ENCODE peak calls at places on chromosomes 12 and 14, in five cellular contexts. O is mesenchymal stem cell, I is IMR-90, S is PC-3, U is DND-41. T is an unnamed sample.

GRCh38 chr12:121649819-121650353 is 19.6 kb downstream of the MORN3 start:
- DNase-seq in O (no peak), I (no peak), S (no peak), U (peak), T (no peak)

GRCh38 chr12:121678721-121679300 is 9.4 kb upstream of the MORN3 start:
- DNase-seq in O (no peak), I (peak), S (no peak), U (peak), T (no peak)

GRCh38 chr12:79525357-79525756 is 165.4 kb downstream of the PAWR start:
- DNase-seq in O (no peak), I (no peak), S (no peak), U (no peak), T (no peak)

GRCh38 chr12:82225871-82226270 is 132.3 kb downstream of the CCDC59 start:
- DNase-seq in O (no peak), I (no peak), S (no peak), U (no peak), T (no peak)

GRCh38 chr12:20250761-20251160 is 117.6 kb upstream of the PDE3A start:
- DNase-seq in O (no peak), I (no peak), S (no peak), U (no peak), T (no peak)

GRCh38 chr12:52804029-52804428 is 8.1 kb upstream of the KRT3 start:
- DNase-seq in O (no peak), I (no peak), S (no peak), U (no peak), T (no peak)

GRCh38 chr12:92621833-92622232 is 81.0 kb upstream of the PLEKHG7 start:
- DNase-seq in O (no peak), I (no peak), S (peak), U (no peak), T (no peak)

GRCh38 chr12:12979731-12980259 is 20.3 kb downstream of the HEBP1 start:
- DNase-seq in O (peak), I (peak), S (peak), U (no peak), T (no peak)

GRCh38 chr12:102948941-102949352 is 8.5 kb upstream of the ASCL1 start:
- DNase-seq in O (peak), I (peak), S (peak), U (peak), T (peak)

GRCh38 chr14:100765991-100766390 is 39.3 kb downstream of the DLK1 start:
- DNase-seq in O (no peak), I (no peak), S (no peak), U (no peak), T (no peak)

GRCh38 chr12:13218641-13219040 is 22.1 kb downstream of the EMP1 start:
- DNase-seq in O (peak), I (no peak), S (no peak), U (no peak), T (no peak)

GRCh38 chr12:6532051-6532926 is 2.0 kb upstream of the GAPDH start:
- DNase-seq in O (peak), I (peak), S (peak), U (peak), T (peak)

GRCh38 chr12:52629251-52630103 is 11.1 kb upstream of the KRT73 start:
- DNase-seq in O (no peak), I (no peak), S (no peak), U (no peak), T (peak)

GRCh38 chr12:116666305-116666673 is 71.6 kb downstream of the SPRING1 start:
- DNase-seq in O (no peak), I (no peak), S (no peak), U (no peak), T (no peak)

GRCh38 chr14:64848239-64848638 is 31.5 kb downstream of the SPTB start:
- DNase-seq in O (no peak), I (no peak), S (no peak), U (no peak), T (no peak)

GRCh38 chr14:54691525-54692260 is 124.8 kb downstream of the SAMD4A start:
- DNase-seq in O (peak), I (peak), S (peak), U (peak), T (peak)

GRCh38 chr14:79602023-79602422 is 609.3 kb downstream of the DIO2 start:
- DNase-seq in O (no peak), I (no peak), S (no peak), U (no peak), T (no peak)

GRCh38 chr12:85065816-85066482 is 29.8 kb downstream of the LRRIQ1 start:
- DNase-seq in O (no peak), I (no peak), S (no peak), U (no peak), T (no peak)

GRCh38 chr14:61461808-61462275 is 140.5 kb downstream of the PRKCH start:
- DNase-seq in O (peak), I (peak), S (peak), U (peak), T (no peak)

GRCh38 chr14:75022655-75023054 is 19.9 kb downstream of the EIF2B2 start:
- DNase-seq in O (peak), I (no peak), S (peak), U (peak), T (peak)

GRCh38 chr12:58930770-58931324 is 10.5 kb upstream of the LRIG3 start:
- DNase-seq in O (no peak), I (peak), S (no peak), U (no peak), T (no peak)

GRCh38 chr14:53152909-53153701 is at the start of gene DDHD1:
- DNase-seq in O (peak), I (peak), S (peak), U (peak), T (peak)

GRCh38 chr14:53152627-53152908 is 555 bp downstream of the DDHD1 start:
- DNase-seq in O (peak), I (no peak), S (no peak), U (peak), T (no peak)

GRCh38 chr14:53151523-53151866 is 1.6 kb downstream of the DDHD1 start:
- DNase-seq in O (no peak), I (no peak), S (no peak), U (no peak), T (no peak)

GRCh38 chr14:53151867-53152626 is 1.1 kb downstream of the DDHD1 start:
- DNase-seq in O (peak), I (peak), S (peak), U (peak), T (peak)

DNA sequence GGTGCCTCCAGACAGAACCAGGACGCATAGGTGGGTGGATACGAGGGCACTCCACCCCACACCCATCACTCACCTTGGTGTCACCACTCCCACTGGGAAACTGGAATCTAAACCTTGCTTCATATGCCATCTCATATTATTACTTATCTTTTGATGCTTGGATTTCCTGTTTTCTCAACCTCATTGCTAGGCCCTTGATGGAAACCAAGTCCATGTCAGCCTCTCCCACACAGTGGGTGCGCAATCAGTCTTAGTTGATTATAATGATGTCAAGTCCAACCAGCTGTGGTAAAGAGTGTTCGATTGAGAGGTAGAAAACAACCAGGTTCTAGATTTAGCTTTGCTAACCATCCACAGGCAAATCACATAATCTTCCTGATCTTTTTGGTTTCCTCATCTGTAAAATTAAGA is 584 bp upstream of the DDHD1 start:
- DNase-seq in O (no peak), I (no peak), S (no peak), U (no peak), T (no peak)
- H3K4me2 ChIP-seq in O (peak), I (peak), S (peak), U (peak), T (peak)

GRCh38 chr12:114480309-114481199 is 74.6 kb upstream of the TBX5 start:
- DNase-seq in O (peak), I (peak), S (no peak), U (no peak), T (peak)

GRCh38 chr12:114478891-114479290 is 72.9 kb upstream of the TBX5 start:
- DNase-seq in O (no peak), I (no peak), S (no peak), U (no peak), T (no peak)

GRCh38 chr12:114473717-114474116 is 67.8 kb upstream of the TBX5 start:
- DNase-seq in O (no peak), I (no peak), S (no peak), U (no peak), T (no peak)

GRCh38 chr12:114479831-114480230 is 73.9 kb upstream of the TBX5 start:
- DNase-seq in O (no peak), I (no peak), S (no peak), U (no peak), T (peak)

DNA sequence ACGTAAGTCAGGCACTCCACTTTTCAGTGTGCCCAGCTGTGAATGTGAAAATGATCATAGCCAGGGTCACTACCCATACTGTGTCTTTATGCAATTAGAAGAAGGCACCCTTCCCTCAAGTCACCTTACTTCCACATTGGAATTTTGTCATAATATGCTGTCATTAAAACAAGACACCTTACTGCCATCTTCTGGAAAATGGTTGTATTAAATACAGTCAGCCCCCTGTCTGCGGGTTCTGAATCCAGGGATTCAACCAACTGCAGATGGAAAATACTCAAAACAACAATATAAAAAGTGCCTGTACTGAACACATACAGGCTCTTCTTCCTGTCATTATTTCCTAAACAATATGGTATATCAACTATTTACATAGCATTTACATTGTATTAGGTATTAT is 70.2 kb upstream of the TBX5 start:
- DNase-seq in O (no peak), I (peak), S (peak), U (no peak), T (no peak)
- H3K4me2 ChIP-seq in O (no peak), I (no peak), S (no peak), U (no peak), T (no peak)

GRCh38 chr14:76109087-76109880 is 42.4 kb upstream of the GPATCH2L start:
- DNase-seq in O (no peak), I (no peak), S (peak), U (no peak), T (no peak)
- H3K4me2 ChIP-seq in O (no peak), I (no peak), S (no peak), U (no peak), T (no peak)

GRCh38 chr12:113642672-113643071 is 171.0 kb upstream of the LHX5 start:
- DNase-seq in O (no peak), I (no peak), S (no peak), U (no peak), T (no peak)
- H3K4me2 ChIP-seq in O (no peak), I (no peak), S (no peak), U (no peak), T (no peak)

DNA sequence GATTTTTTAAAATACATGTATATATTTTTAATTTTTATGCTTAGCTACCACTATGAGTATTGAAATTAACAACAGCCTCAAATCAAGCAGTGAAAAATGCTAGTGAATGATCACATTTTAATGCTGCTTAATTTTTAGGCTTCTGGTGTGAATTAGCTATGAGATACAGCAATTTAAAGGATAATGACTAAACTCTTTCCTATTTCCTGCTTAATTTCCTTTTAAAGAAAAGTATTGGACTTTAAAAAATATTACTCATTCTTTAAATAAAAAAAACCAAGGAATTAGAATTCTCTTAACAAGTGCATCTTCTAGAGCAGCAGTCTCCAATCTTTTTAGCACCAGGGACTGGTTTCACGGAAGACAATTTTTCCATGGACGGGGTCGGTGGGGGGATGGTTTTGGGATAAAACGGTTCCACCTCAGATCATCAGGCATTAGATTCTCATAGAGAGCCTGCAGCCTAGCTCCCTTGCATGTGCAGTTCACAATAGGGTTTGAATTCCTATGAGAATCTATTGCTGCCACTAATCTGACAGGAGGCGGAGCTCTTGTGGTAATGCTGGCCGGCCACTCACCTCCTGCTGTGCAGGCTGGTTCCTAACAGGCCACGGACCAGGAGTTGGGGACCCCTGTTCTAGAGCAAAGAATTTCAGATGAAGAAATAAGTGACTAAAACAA is 18.6 kb upstream of the NTN4 start:
- DNase-seq in O (no peak), I (no peak), S (peak), U (no peak), T (no peak)
- H3K4me2 ChIP-seq in O (no peak), I (no peak), S (peak), U (no peak), T (no peak)

GRCh38 chr12:57154076-57154475 is 6.7 kb upstream of the LRP1-AS start:
- DNase-seq in O (no peak), I (no peak), S (no peak), U (no peak), T (no peak)

GRCh38 chr12:57152408-57153038 is 5.1 kb upstream of the LRP1-AS start:
- DNase-seq in O (no peak), I (peak), S (no peak), U (no peak), T (no peak)

GRCh38 chr12:57150400-57150799 is 3.0 kb upstream of the LRP1-AS start:
- DNase-seq in O (no peak), I (no peak), S (no peak), U (no peak), T (no peak)

GRCh38 chr12:57153420-57153997 is 6.1 kb upstream of the LRP1-AS start:
- DNase-seq in O (no peak), I (no peak), S (no peak), U (no peak), T (no peak)

DNA sequence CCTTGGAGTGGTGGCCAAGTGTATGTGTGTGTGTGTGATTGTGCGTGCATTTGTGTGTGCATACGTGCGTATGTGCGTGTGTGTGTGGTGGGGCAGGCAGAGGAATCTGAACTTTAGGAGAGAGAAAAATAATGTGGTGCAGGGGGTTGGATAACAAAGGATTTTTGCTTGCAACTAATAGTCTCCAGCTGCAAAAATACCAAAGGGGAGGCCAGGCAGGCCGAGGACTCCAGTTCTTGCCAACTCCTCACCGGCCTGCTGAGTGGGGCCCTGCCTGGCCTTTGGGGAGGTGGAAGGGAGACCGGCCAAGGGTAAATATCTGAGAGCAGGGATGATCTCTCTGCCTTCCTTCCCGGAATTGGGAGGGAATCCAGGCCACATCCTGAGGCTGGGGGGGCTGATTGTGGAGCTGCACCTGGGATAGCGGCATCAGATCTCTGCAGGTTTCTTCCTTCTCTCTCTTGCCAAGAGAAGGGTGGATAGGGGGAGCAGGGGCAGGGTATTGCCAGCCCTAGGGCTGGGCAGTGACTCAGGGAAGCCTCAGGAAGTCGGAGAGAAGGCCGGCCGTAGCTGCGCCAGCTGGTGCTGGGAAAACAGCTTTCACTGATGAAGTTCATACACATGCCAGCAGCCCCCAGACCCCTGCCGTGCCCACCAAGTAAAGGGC is 4.5 kb upstream of the LRP1-AS start:
- DNase-seq in O (no peak), I (peak), S (peak), U (no peak), T (no peak)
- H3K4me2 ChIP-seq in O (peak), I (peak), S (peak), U (no peak), T (no peak)

GRCh38 chr12:55499231-55499630 is 7.1 kb downstream of the OR6C68 start:
- DNase-seq in O (no peak), I (no peak), S (no peak), U (no peak), T (no peak)

GRCh38 chr12:55495490-55495889 is 3.3 kb downstream of the OR6C68 start:
- DNase-seq in O (no peak), I (no peak), S (no peak), U (no peak), T (no peak)

GRCh38 chr12:55499810-55500252 is 7.7 kb downstream of the OR6C68 start:
- DNase-seq in O (no peak), I (no peak), S (no peak), U (no peak), T (no peak)
- H3K4me2 ChIP-seq in O (no peak), I (no peak), S (no peak), U (no peak), T (no peak)

DNA sequence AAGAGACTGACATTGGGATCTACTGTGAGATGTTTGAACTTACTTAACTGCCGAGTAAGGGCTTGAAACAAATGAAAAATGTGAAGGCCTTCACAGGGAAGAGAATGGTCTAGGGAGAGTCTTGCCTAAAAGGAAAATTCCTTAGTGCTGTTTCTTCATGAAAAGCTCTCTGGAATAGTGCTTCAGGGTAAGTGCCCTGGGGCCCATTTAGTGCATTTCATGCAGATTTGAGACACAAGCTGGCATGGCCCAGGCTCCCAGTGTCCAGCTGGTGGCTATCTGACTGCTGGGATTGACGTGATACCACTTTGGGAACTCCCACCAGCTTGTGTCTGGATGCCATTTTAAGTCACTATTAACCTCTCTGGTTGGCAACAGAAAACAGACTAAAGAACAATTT is 26.9 kb downstream of the BEST3 start:
- DNase-seq in O (no peak), I (no peak), S (no peak), U (no peak), T (no peak)
- H3K4me2 ChIP-seq in O (no peak), I (no peak), S (no peak), U (no peak), T (no peak)

T was measured in H9.